ENCODE peak calls at places on chromosomes 16 and 17, in seven cellular contexts. S is body of pancreas, I is A673, T is B cell, O is Calu3, Y is tibial artery, D is fibroblast of the aortic adventitia. A is an unnamed sample.

GRCh38 chr17:32927724-32928526 is at the start of gene TMEM98:
- DNase-seq in S (peak), I (peak), T (peak), O (peak), Y (no peak), D (peak), A (peak)

GRCh38 chr16:60432472-60432871 is 1603.8 kb downstream of the CDH8 start:
- DNase-seq in S (no peak), I (no peak), T (no peak), O (no peak), Y (no peak), D (no peak), A (no peak)

GRCh38 chr17:74356640-74357465 is 4.8 kb downstream of the BTBD17 start:
- DNase-seq in S (no peak), I (peak), T (no peak), O (peak), Y (no peak), D (no peak), A (peak)

GRCh38 chr17:10073905-10074304 is 124.5 kb downstream of the GAS7 start:
- DNase-seq in S (no peak), I (no peak), T (no peak), O (no peak), Y (no peak), D (no peak), A (no peak)

GRCh38 chr16:83845263-83845662 is 37.5 kb downstream of the HSBP1 start:
- DNase-seq in S (no peak), I (no peak), T (no peak), O (no peak), Y (no peak), D (no peak), A (no peak)

GRCh38 chr16:12314786-12315185 is 338.3 kb downstream of the SNX29 start:
- DNase-seq in S (no peak), I (no peak), T (no peak), O (no peak), Y (no peak), D (no peak), A (no peak)

GRCh38 chr16:14409563-14409962 is 220.5 kb downstream of the PARN start:
- DNase-seq in S (no peak), I (no peak), T (no peak), O (peak), Y (peak), D (peak), A (no peak)

GRCh38 chr16:74296120-74296464 is 522 bp upstream of the PSMD7 start:
- DNase-seq in S (no peak), I (no peak), T (peak), O (no peak), Y (no peak), D (no peak), A (no peak)

GRCh38 chr17:67520282-67520906 is 143.3 kb downstream of the PITPNC1 start:
- DNase-seq in S (no peak), I (no peak), T (no peak), O (no peak), Y (no peak), D (peak), A (no peak)

GRCh38 chr16:46737621-46738214 is 10.4 kb downstream of the MYLK3 start:
- DNase-seq in S (no peak), I (no peak), T (no peak), O (no peak), Y (peak), D (no peak), A (no peak)

GRCh38 chr17:9200699-9201359 is 179.5 kb downstream of the NTN1 start:
- DNase-seq in S (no peak), I (no peak), T (no peak), O (no peak), Y (no peak), D (no peak), A (no peak)

GRCh38 chr17:3003401-3004149 is 59.8 kb downstream of the OR1D5 start:
- DNase-seq in S (peak), I (no peak), T (peak), O (no peak), Y (peak), D (no peak), A (no peak)

GRCh38 chr17:74516561-74516960 is 14.7 kb downstream of the CD300LB start:
- DNase-seq in S (no peak), I (no peak), T (no peak), O (no peak), Y (peak), D (no peak), A (no peak)

GRCh38 chr17:39264119-39264518 is 38.4 kb upstream of the STAC2 start:
- DNase-seq in S (no peak), I (no peak), T (no peak), O (no peak), Y (no peak), D (peak), A (no peak)

GRCh38 chr17:39261286-39261685 is 35.5 kb upstream of the STAC2 start:
- DNase-seq in S (no peak), I (peak), T (no peak), O (peak), Y (no peak), D (no peak), A (peak)
- TF ChIP-seq CTCF in S (no peak), I (peak), T (peak), O (peak), Y (no peak), D (peak), A (peak)

DNA sequence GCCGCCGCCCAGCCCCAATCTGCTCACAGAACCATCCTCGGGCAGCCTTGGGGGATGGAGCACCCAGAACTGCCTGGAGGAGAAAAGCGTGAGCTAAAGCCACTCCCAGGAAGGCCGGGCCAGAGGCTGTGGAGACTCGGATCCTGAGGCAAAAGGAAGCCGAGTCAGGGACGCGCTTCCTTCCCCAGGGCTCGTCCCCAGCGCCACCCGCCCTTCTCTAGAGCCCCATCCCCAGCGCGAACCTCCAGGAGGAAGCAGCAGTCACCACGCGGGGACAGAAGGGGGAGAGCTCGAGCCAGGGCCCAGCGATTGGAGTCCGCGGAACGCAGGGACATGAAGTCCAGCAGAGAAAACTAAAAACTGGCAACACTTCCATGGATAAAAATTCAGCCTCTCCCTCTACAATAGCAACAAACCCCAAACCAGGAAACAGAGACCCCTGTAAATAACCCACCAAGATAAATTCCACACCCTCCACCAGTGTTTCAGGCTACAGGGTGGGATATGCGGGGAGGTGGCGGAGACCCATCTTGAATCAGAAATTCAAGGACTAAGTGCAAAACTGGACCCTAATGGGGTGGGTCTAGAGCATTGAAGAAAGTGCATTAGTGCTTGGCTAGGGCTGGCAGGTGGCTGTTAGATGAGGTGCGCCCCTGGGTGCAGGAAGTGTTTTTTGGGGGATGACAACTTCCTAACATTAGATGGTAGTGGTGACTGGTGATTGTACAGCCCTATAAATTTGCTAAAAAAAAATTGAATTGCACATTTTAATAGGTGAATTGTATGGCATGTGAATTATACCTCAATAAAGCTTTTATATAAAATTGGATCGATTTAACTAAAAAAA is 116.1 kb upstream of the METRNL start:
- DNase-seq in S (peak), I (peak), T (peak), O (no peak), Y (peak), D (peak), A (peak)
- TF ChIP-seq CTCF in S (peak), I (peak), T (peak), O (no peak), Y (peak), D (peak), A (peak)

DNA sequence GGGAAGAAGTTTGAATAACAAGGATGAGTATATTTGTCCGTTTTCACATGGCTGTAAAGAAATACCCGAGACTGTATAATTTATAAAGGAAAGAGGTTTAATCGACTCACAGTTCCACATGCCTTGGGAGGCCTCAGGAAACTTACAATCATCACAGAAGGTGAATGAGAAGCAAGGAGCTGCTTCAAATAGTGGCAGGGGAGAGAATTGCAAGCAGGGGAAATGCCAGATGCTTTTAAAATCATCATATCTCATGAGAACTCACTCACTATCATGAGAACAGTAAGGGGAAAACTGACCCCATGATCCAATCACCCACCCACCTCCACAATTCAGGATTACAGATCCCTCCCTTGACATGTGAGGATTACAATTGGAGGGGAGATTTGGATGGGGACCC is 212.8 kb upstream of the CDH8 start:
- DNase-seq in S (no peak), I (no peak), T (no peak), O (no peak), Y (no peak), D (no peak), A (no peak)
- TF ChIP-seq CTCF in S (no peak), I (peak), T (no peak), O (no peak), Y (no peak), D (no peak), A (no peak)

DNA sequence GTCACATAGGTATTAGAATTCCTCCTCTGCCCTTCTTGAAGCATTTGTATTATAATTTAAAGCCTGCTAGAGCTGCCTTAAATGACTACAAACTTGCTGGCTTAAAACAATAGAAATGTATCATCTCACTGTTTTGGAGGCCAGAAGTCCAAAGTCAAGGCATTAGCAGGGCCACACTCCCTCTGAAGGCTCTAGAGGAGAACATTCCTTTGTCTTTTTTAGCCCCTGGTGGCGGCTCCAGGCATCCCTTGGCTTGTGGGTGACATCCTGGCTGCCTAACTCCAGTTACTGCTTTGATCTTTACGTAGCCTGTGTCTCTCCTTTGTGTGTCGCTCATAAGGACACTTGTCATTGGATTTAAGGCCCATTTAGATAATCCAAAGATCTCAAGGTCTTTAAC is 186.6 kb upstream of the SALL1 start:
- DNase-seq in S (no peak), I (peak), T (no peak), O (peak), Y (no peak), D (no peak), A (no peak)
- TF ChIP-seq CTCF in S (no peak), I (peak), T (no peak), O (no peak), Y (no peak), D (peak), A (no peak)

GRCh38 chr17:81667754-81668153 is 1.2 kb downstream of the CCDC137 start:
- DNase-seq in S (no peak), I (peak), T (no peak), O (no peak), Y (no peak), D (no peak), A (no peak)
- TF ChIP-seq CTCF in S (no peak), I (peak), T (no peak), O (no peak), Y (no peak), D (no peak), A (no peak)

DNA sequence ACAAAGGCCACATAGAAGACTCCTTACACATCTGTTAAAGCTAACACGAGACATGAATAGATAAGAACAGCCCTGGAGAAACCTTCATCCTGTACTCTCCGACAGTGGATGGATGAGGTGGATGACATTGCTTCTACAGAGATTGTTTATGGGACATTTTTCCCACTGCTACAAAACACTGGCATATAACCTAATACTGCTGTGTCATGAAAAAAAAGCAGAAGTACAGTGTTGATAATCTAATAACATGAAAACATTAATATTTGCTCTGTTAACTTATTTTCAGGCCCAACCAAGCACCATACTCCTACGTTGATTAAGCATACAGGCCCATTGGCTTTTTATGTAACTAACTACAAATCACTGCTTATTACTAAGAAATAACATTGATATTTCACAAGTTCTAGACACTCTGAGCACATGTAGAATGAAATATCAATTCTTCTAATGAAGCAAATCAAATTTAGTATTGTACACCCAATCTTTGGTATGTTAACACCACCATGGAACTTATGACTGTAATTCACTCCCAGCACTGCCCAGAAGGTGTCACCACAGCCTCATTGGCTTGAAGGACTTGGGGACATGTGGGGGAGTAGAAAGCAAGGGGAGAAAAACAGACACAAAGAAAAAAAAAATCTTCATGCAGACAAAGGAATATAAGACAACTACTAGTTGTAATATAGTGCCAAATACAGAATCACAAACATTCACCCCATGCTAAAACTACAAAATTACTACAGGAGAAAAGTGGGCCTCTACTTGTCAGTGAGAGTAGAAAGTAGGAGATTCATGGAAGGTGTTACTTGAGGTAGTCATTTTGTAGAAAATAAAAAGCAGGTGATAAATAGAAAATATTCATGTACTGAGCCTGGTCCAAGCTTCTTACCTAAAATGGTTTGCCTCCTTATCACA is 330.0 kb upstream of the PMFBP1 start:
- DNase-seq in S (peak), I (peak), T (peak), O (peak), Y (peak), D (peak), A (peak)
- TF ChIP-seq CTCF in S (peak), I (peak), T (peak), O (peak), Y (peak), D (peak), A (peak)

DNA sequence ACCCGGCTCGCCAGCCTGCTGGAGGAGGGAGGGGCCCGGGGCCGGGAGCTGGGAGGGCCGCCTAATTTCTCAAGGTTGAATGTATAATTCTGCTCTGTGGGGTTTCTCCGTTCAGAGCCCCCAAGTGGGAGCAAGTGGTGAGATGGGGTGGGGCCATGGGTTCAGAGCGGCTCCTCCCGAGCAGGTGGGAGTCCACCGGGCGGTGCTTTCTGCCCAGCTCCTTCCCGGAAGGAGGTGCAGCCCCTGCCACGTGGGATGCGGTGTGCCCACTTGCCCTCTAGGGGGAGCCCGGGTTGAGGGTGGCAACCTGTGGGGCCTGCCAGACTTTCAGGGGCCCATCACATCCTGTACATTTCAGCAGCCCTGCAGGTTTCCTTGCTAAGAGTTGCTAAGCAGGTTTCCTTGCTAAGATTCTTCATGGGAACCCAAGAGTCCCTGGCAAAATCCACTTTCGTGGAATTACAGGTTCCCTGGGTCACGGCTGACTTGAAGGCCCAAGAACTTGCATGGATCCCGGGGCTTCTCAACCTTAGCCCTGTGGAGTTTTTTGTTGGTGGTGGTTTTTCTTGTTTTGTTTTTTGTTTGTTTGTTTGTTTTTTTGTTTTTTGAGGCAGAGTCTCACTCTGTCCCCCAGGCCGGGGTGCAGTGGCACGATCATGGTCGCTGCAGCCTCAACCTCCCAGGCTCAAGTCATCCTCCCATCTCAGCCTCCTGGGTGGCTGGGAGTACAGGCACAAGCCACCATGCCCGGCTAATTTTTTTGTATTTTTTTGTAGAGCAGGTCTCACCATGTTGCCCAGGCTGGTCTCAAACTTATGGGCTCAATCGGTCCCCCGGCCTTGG is 196.6 kb upstream of the GSE1 start:
- DNase-seq in S (peak), I (peak), T (peak), O (peak), Y (no peak), D (peak), A (peak)
- TF ChIP-seq CTCF in S (peak), I (peak), T (peak), O (peak), Y (peak), D (peak), A (peak)

A was measured in activated CD8-positive, alpha-beta T cell treated with anti-CD3 and anti-CD28 coated beads for 36 hours.